ENCODE peak calls at places on chromosomes 11 and 22, in eight cellular contexts. One of them, this sample, is unnamed.
A peak's percentile ranks its signal among the peaks of the same experiment; 100 is the strongest.

GRCh38 chr11:60265373-60266214 is 14.9 kb upstream of the MS4A4A start:
- DNase-seq in posterior vena cava: no peak
- DNase-seq in Kasumi-1: peak; percentile 62
- DNase-seq in activated CD4-positive, alpha-beta T cell treated with anti-CD3 and anti-CD28 coated beads, Interleukin-2, amount 50 U/mL, for 24 hours: no peak
- DNase-seq in neural crest cell: peak; percentile 55
- DNase-seq in HTR-8/SVneo: peak; percentile 29
- DNase-seq in HEK293T: peak; percentile 42
- DNase-seq in activated gamma-delta T cell treated with Interleukin-2 at 50 U/mL for 16 hours: no peak
- DNase-seq in this sample: no peak

GRCh38 chr11:61910473-61911123 is 6.8 kb downstream of the RAB3IL1 start:
- DNase-seq in posterior vena cava: peak; percentile 84
- DNase-seq in Kasumi-1: no peak
- DNase-seq in activated CD4-positive, alpha-beta T cell treated with anti-CD3 and anti-CD28 coated beads, Interleukin-2, amount 50 U/mL, for 24 hours: no peak
- DNase-seq in neural crest cell: no peak
- DNase-seq in HTR-8/SVneo: no peak
- DNase-seq in HEK293T: no peak
- DNase-seq in activated gamma-delta T cell treated with Interleukin-2 at 50 U/mL for 16 hours: no peak
- DNase-seq in this sample: no peak

GRCh38 chr22:24775769-24776492 is 1.4 kb upstream of the PIWIL3 start:
- DNase-seq in posterior vena cava: no peak
- DNase-seq in Kasumi-1: no peak
- DNase-seq in activated CD4-positive, alpha-beta T cell treated with anti-CD3 and anti-CD28 coated beads, Interleukin-2, amount 50 U/mL, for 24 hours: no peak
- DNase-seq in neural crest cell: no peak
- DNase-seq in HTR-8/SVneo: no peak
- DNase-seq in HEK293T: no peak
- DNase-seq in activated gamma-delta T cell treated with Interleukin-2 at 50 U/mL for 16 hours: no peak
- DNase-seq in this sample: no peak

GRCh38 chr11:46363455-46363920 is 16.2 kb downstream of the DGKZ start:
- DNase-seq in posterior vena cava: no peak
- DNase-seq in Kasumi-1: no peak
- DNase-seq in activated CD4-positive, alpha-beta T cell treated with anti-CD3 and anti-CD28 coated beads, Interleukin-2, amount 50 U/mL, for 24 hours: no peak
- DNase-seq in neural crest cell: no peak
- DNase-seq in HTR-8/SVneo: no peak
- DNase-seq in HEK293T: no peak
- DNase-seq in activated gamma-delta T cell treated with Interleukin-2 at 50 U/mL for 16 hours: no peak
- DNase-seq in this sample: no peak

GRCh38 chr22:35444685-35445399 is 44.9 kb downstream of the MCM5 start:
- DNase-seq in posterior vena cava: no peak
- DNase-seq in Kasumi-1: no peak
- DNase-seq in activated CD4-positive, alpha-beta T cell treated with anti-CD3 and anti-CD28 coated beads, Interleukin-2, amount 50 U/mL, for 24 hours: no peak
- DNase-seq in neural crest cell: no peak
- DNase-seq in HTR-8/SVneo: no peak
- DNase-seq in HEK293T: no peak
- DNase-seq in activated gamma-delta T cell treated with Interleukin-2 at 50 U/mL for 16 hours: no peak
- DNase-seq in this sample: no peak

GRCh38 chr22:29207562-29208501 is 2.1 kb downstream of the EMID1 start:
- DNase-seq in posterior vena cava: no peak
- DNase-seq in Kasumi-1: no peak
- DNase-seq in activated CD4-positive, alpha-beta T cell treated with anti-CD3 and anti-CD28 coated beads, Interleukin-2, amount 50 U/mL, for 24 hours: no peak
- DNase-seq in neural crest cell: no peak
- DNase-seq in HTR-8/SVneo: no peak
- DNase-seq in HEK293T: no peak
- DNase-seq in activated gamma-delta T cell treated with Interleukin-2 at 50 U/mL for 16 hours: no peak
- DNase-seq in this sample: no peak

GRCh38 chr22:25420925-25421904 is 143.3 kb upstream of the GRK3 start:
- DNase-seq in posterior vena cava: no peak
- DNase-seq in Kasumi-1: no peak
- DNase-seq in activated CD4-positive, alpha-beta T cell treated with anti-CD3 and anti-CD28 coated beads, Interleukin-2, amount 50 U/mL, for 24 hours: no peak
- DNase-seq in neural crest cell: no peak
- DNase-seq in HTR-8/SVneo: no peak
- DNase-seq in HEK293T: no peak
- DNase-seq in activated gamma-delta T cell treated with Interleukin-2 at 50 U/mL for 16 hours: no peak
- DNase-seq in this sample: no peak

GRCh38 chr11:70207531-70208131 is 4.5 kb downstream of the FADD start:
- DNase-seq in posterior vena cava: peak; percentile 67
- DNase-seq in Kasumi-1: no peak
- DNase-seq in activated CD4-positive, alpha-beta T cell treated with anti-CD3 and anti-CD28 coated beads, Interleukin-2, amount 50 U/mL, for 24 hours: no peak
- DNase-seq in neural crest cell: no peak
- DNase-seq in HTR-8/SVneo: no peak
- DNase-seq in HEK293T: no peak
- DNase-seq in activated gamma-delta T cell treated with Interleukin-2 at 50 U/mL for 16 hours: no peak
- DNase-seq in this sample: peak; percentile 35

GRCh38 chr22:42321908-42322561 is 51.6 kb upstream of the TCF20 start:
- DNase-seq in posterior vena cava: no peak
- DNase-seq in Kasumi-1: no peak
- DNase-seq in activated CD4-positive, alpha-beta T cell treated with anti-CD3 and anti-CD28 coated beads, Interleukin-2, amount 50 U/mL, for 24 hours: no peak
- DNase-seq in neural crest cell: no peak
- DNase-seq in HTR-8/SVneo: no peak
- DNase-seq in HEK293T: no peak
- DNase-seq in activated gamma-delta T cell treated with Interleukin-2 at 50 U/mL for 16 hours: no peak
- DNase-seq in this sample: no peak